ENCODE peak calls at places on chromosome 1, in six cellular contexts. P, Z, S, K, X and E are unnamed samples.

GRCh38 chr1:66503841-66504470 is 30.0 kb upstream of the SGIP1 start:
- DNase-seq in P (peak; percentile 33), Z (peak; percentile 38), S (peak; percentile 7), K (no peak), X (no peak), E (no peak)

GRCh38 chr1:113197662-113198330 is 124.8 kb downstream of the LRIG2 start:
- DNase-seq in P (peak; percentile 3), Z (no peak), S (no peak), K (no peak), X (peak; percentile 80), E (no peak)

GRCh38 chr1:236016083-236016482 is 48.8 kb downstream of the NID1 start:
- DNase-seq in P (no peak), Z (peak; percentile 53), S (no peak), K (peak; percentile 93), X (no peak), E (no peak)

GRCh38 chr1:157137051-157137772 is 983 bp downstream of the ETV3 start:
- DNase-seq in P (peak; percentile 32), Z (peak; percentile 22), S (peak; percentile 31), K (no peak), X (no peak), E (peak; percentile 38)

GRCh38 chr1:94731891-94732290 is 88.3 kb upstream of the SLC44A3 start:
- DNase-seq in P (no peak), Z (no peak), S (no peak), K (no peak), X (no peak), E (no peak)

GRCh38 chr1:218748071-218748470 is 402.9 kb downstream of the TGFB2 start:
- DNase-seq in P (no peak), Z (no peak), S (no peak), K (no peak), X (no peak), E (no peak)

GRCh38 chr1:109488201-109488600 is 4.5 kb downstream of the ATXN7L2 start:
- DNase-seq in P (peak; percentile 67), Z (no peak), S (no peak), K (no peak), X (no peak), E (no peak)

GRCh38 chr1:185670187-185670627 is 64.0 kb upstream of the HMCN1 start:
- DNase-seq in P (no peak), Z (peak; percentile 49), S (no peak), K (no peak), X (no peak), E (peak; percentile 29)

GRCh38 chr1:245609354-245609753 is 454.6 kb downstream of the KIF26B start:
- DNase-seq in P (no peak), Z (no peak), S (no peak), K (no peak), X (no peak), E (no peak)

GRCh38 chr1:171206956-171207355 is 21.9 kb downstream of the FMO2 start:
- DNase-seq in P (no peak), Z (no peak), S (no peak), K (no peak), X (no peak), E (no peak)

GRCh38 chr1:162213281-162213909 is 143.9 kb downstream of the NOS1AP start:
- DNase-seq in P (no peak), Z (peak; percentile 70), S (no peak), K (peak; percentile 52), X (no peak), E (no peak)

GRCh38 chr1:25699501-25700089 is 83.0 kb downstream of the MAN1C1 start:
- DNase-seq in P (no peak), Z (no peak), S (no peak), K (no peak), X (no peak), E (no peak)

GRCh38 chr1:32848354-32849063 is 22.2 kb downstream of the FNDC5 start:
- DNase-seq in P (no peak), Z (no peak), S (no peak), K (no peak), X (no peak), E (no peak)

GRCh38 chr1:85611856-85612255 is 31.3 kb downstream of the CCN1 start:
- DNase-seq in P (no peak), Z (no peak), S (peak; percentile 34), K (no peak), X (no peak), E (no peak)

GRCh38 chr1:224432141-224432540 is 2.5 kb downstream of the WDR26 start:
- DNase-seq in P (no peak), Z (no peak), S (no peak), K (no peak), X (no peak), E (no peak)

GRCh38 chr1:63674238-63674864 is 81.1 kb downstream of the PGM1 start:
- DNase-seq in P (peak; percentile 46), Z (peak; percentile 81), S (peak; percentile 80), K (peak; percentile 95), X (peak; percentile 94), E (peak; percentile 53)

GRCh38 chr1:27306892-27307850 is 14.8 kb upstream of the TMEM222 start:
- DNase-seq in P (peak; percentile 59), Z (no peak), S (no peak), K (no peak), X (no peak), E (no peak)

GRCh38 chr1:233668146-233668724 is 54.3 kb downstream of the KCNK1 start:
- DNase-seq in P (no peak), Z (no peak), S (no peak), K (no peak), X (no peak), E (no peak)

GRCh38 chr1:32311709-32312393 is 20.0 kb downstream of the HDAC1 start:
- DNase-seq in P (no peak), Z (no peak), S (no peak), K (no peak), X (no peak), E (no peak)

GRCh38 chr1:10267319-10267718 is 56.9 kb downstream of the KIF1B start:
- DNase-seq in P (no peak), Z (no peak), S (no peak), K (no peak), X (no peak), E (no peak)

GRCh38 chr1:204619721-204620120 is 65.8 kb downstream of the LRRN2 start:
- DNase-seq in P (no peak), Z (peak; percentile 27), S (no peak), K (no peak), X (no peak), E (peak; percentile 69)

GRCh38 chr1:28173151-28173979 is 3.1 kb downstream of the PTAFR start:
- DNase-seq in P (no peak), Z (no peak), S (no peak), K (no peak), X (no peak), E (no peak)

GRCh38 chr1:9453375-9454093 is 85.7 kb upstream of the SLC25A33 start:
- DNase-seq in P (no peak), Z (no peak), S (no peak), K (no peak), X (no peak), E (no peak)

GRCh38 chr1:37655274-37655673 is 20.6 kb upstream of the RSPO1 start:
- DNase-seq in P (no peak), Z (no peak), S (no peak), K (no peak), X (no peak), E (no peak)

GRCh38 chr1:228748431-228748830 is 13.2 kb downstream of the RHOU start:
- DNase-seq in P (no peak), Z (no peak), S (no peak), K (no peak), X (no peak), E (no peak)

GRCh38 chr1:244970236-244970652 is 105.9 kb upstream of the HNRNPU start:
- DNase-seq in P (peak; percentile 92), Z (no peak), S (no peak), K (peak; percentile 88), X (peak; percentile 95), E (peak; percentile 74)

GRCh38 chr1:92990828-92991227 is 29.6 kb upstream of the DIPK1A start:
- DNase-seq in P (no peak), Z (peak; percentile 33), S (no peak), K (no peak), X (peak; percentile 12), E (no peak)

GRCh38 chr1:40853113-40853999 is 8.8 kb downstream of the CITED4 start:
- DNase-seq in P (no peak), Z (no peak), S (no peak), K (no peak), X (no peak), E (no peak)

GRCh38 chr1:24102966-24103365 is 9.0 kb downstream of the MYOM3 start:
- DNase-seq in P (no peak), Z (no peak), S (no peak), K (no peak), X (no peak), E (no peak)
- TF ChIP-seq EP300 in P (no peak), Z (no peak), S (no peak), K (no peak), X (no peak), E (no peak)

DNA sequence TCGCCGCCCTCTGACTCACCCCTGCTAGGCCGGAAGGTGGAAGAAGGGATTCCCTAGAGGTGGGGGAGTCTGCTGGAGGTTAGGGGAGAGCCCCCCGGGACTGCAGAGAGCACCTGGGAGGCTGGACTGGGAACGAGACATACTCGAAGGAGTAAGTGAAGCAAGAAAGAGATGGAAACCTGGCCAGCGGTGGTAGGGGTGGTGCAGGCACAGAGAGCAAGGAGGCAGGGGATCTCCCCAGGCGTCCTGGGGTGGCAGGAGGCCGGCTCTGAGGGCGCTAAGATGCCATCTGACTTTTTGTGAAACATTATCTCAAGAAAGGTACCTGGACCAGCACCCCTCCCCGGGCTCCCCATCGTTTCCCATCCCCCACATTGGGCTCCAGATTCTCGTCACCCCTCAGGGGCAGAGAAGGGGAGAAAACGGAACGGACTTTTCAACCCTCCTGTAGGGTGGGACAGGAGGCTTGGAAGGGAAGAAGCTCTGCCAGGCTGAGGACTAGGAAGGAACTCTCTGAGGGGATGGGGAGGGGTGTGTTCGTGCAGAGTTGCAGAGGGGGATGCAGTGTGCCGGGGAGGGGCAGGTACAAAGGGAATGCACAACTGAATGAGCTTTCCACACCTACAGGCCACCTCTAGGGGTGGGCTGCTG is 712 bp downstream of the CHRNB2 start:
- DNase-seq in P (no peak), Z (no peak), S (no peak), K (no peak), X (no peak), E (no peak)
- H3K4me3 ChIP-seq in P (no peak overlapping the region), Z (peak overlapping the region; percentile 33), S (peak overlapping the region; percentile 37), K (no peak overlapping the region), X (peak overlapping the region; percentile 35), E (peak overlapping the region; percentile 19)

GRCh38 chr1:182698977-182699672 is 14.7 kb upstream of the RGS8 start:
- DNase-seq in P (no peak), Z (no peak), S (no peak), K (peak; percentile 49), X (no peak), E (no peak)
- H3K4me1 ChIP-seq in P (no peaks in the 10 kb centered on the region), Z (no peaks in the 10 kb centered on the region), S (no peaks in the 10 kb centered on the region), K (peaks cover 9% of the 10 kb centered on the region), X (peaks cover 12% of the 10 kb centered on the region), E (no peaks in the 10 kb centered on the region)

DNA sequence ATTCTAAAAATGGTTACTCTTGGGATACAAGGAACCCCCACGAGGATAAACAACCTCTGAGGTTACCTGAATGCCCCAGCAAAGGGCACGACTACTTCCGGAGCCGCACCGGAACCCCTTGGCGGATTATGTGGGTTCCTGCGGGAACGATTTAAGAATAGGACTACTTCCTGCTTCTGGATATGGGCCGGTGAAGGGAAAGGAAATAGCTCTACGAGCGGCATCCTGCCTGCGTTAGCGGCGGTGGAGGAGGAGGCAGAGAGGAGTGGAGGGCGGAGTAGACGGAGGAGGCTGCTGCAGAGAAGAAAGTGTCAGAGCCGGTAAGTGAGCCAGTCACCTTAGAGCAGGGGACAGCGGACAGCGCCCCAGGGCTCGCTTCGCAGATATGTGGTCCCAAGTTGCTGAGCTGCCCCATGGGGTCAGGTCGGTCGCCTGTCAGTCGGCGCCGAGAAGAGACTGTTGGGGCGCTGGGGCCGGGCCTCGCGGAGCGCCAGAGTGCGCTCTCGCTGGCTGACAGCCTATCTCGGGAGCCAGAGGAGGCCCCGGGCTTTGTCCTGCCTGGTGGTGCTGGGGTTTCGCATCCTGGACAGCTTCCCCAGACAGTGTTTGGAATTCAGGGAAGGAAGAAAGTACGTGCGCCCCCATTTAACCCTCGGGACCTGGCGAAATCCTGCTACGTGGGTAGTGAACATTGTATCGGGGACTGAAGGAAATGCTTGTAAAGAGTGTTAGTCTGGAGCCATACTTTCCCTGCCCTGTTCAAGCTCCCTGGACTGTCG is at the start of gene KLHL20:
- DNase-seq in P (peak; percentile 72), Z (peak; percentile 86), S (peak; percentile 89), K (peak; percentile 80), X (peak; percentile 92), E (peak; percentile 91)
- TF ChIP-seq EP300 in P (peak; percentile 64), Z (no peak), S (no peak), K (no peak), X (no peak), E (no peak)